ENCODE peak calls at places on chromosomes 13 and 19, in seven cellular contexts. B is K562, U is GM12891, O is SK-N-SH, Y is HepG2, A is H1, G is GM12878. Z is an unnamed sample.
A peak's percentile ranks its signal among the peaks of the same experiment; 100 is the strongest.

GRCh38 chr19:27972291-27973040 is 1240.5 kb downstream of the UQCRFS1 start:
- DNase-seq in B (no peak), U (no peak), O (no peak), Y (no peak), A (no peak), G (no peak), Z (no peak)

GRCh38 chr13:29924482-29924884 is 74.1 kb upstream of the UBL3 start:
- DNase-seq in B (no peak), U (no peak), O (no peak), Y (peak; percentile 44), A (no peak), G (no peak), Z (no peak)

GRCh38 chr19:18109363-18109730 is 11.8 kb downstream of the MAST3 start:
- DNase-seq in B (no peak), U (no peak), O (no peak), Y (peak; percentile 53), A (no peak), G (no peak), Z (no peak)

GRCh38 chr19:18379803-18380747 is 5.9 kb upstream of the GDF15 start:
- DNase-seq in B (peak; percentile 77), U (no peak), O (no peak), Y (peak; percentile 98), A (no peak), G (no peak), Z (no peak)

GRCh38 chr13:113596321-113597200 is 12.0 kb downstream of the TFDP1 start:
- DNase-seq in B (no peak), U (no peak), O (no peak), Y (no peak), A (no peak), G (no peak), Z (no peak)

GRCh38 chr19:48638831-48639381 is 1.7 kb upstream of the DBP start:
- DNase-seq in B (peak; percentile 82), U (no peak), O (peak; percentile 69), Y (no peak), A (peak; percentile 86), G (no peak), Z (no peak)

GRCh38 chr19:35348909-35349611 is 1.4 kb downstream of the FFAR1 start:
- DNase-seq in B (no peak), U (no peak), O (no peak), Y (no peak), A (peak; percentile 44), G (no peak), Z (no peak)

GRCh38 chr13:94480672-94481145 is 1.2 kb upstream of the DCT start:
- DNase-seq in B (no peak), U (no peak), O (no peak), Y (no peak), A (no peak), G (no peak), Z (no peak)

GRCh38 chr13:48233886-48234488 is 981 bp downstream of the ITM2B start:
- DNase-seq in B (no peak), U (no peak), O (no peak), Y (no peak), A (no peak), G (peak; percentile 30), Z (no peak)

GRCh38 chr13:40375522-40376171 is 290.8 kb downstream of the FOXO1 start:
- DNase-seq in B (no peak), U (no peak), O (peak; percentile 67), Y (no peak), A (peak; percentile 41), G (no peak), Z (no peak)

GRCh38 chr19:1446713-1447564 is 3.0 kb upstream of the APC2 start:
- DNase-seq in B (peak; percentile 57), U (no peak), O (peak; percentile 73), Y (no peak), A (peak; percentile 88), G (no peak), Z (no peak)

GRCh38 chr13:104099750-104100149 is 1033.5 kb upstream of the SLC10A2 start:
- DNase-seq in B (no peak), U (no peak), O (no peak), Y (no peak), A (no peak), G (no peak), Z (no peak)

GRCh38 chr13:90293793-90294361 is 1053.6 kb upstream of the MIR17HG start:
- DNase-seq in B (no peak), U (no peak), O (no peak), Y (no peak), A (no peak), G (no peak), Z (no peak)

GRCh38 chr19:45451181-45451849 is 16.5 kb upstream of the FOSB start:
- DNase-seq in B (no peak), U (no peak), O (no peak), Y (no peak), A (no peak), G (no peak), Z (no peak)

GRCh38 chr13:37365496-37365895 is 233.1 kb downstream of the POSTN start:
- DNase-seq in B (no peak), U (no peak), O (no peak), Y (no peak), A (no peak), G (no peak), Z (no peak)

DNA sequence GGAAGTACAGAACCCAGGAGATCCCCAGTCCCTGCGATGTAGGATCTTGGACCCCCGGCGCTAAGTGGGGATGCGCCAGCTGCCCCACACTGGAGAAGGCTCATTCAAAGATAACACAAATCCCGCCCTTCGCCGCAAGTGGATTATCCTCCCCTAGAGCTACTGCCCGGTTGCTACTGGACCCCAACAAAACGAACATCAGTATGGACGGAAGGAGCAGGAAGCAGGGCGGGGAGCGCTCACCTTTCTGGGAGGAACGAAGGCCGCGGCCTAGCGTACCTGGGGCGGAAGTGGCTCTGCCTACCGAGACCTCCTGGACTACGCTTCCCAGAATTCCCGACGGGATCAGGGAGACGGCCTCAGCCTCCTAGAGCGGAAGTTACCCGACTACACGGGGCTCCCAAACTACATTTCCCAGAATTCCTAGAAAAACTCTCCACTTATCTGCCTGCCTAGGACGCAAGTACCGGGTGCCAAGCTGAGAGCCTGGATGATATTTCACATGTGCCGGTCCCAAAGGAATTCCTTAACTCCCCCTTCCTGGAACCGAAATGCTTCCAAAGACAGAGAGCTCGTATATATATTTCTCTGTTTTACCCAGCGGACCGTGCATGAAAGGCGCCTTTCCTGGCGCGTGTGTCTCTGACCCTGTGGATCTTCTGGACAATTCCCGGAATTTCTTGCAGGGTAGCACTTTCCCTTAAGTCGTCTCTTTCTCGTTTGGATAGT is at the start of gene ZNF112:
- DNase-seq in B (peak; percentile 77), U (peak; percentile 5), O (peak; percentile 67), Y (peak; percentile 94), A (peak; percentile 81), G (peak; percentile 11), Z (no peak)
- TF ChIP-seq POLR2AphosphoS5 in B (no peak), U (no peak), O (peak; percentile 82), Y (peak; percentile 72), A (peak; percentile 69), G (no peak), Z (no peak)

GRCh38 chr13:23671902-23672301 is 101.7 kb downstream of the TNFRSF19 start:
- DNase-seq in B (no peak), U (no peak), O (no peak), Y (no peak), A (no peak), G (no peak), Z (no peak)
- TF ChIP-seq TAF1 in B (no peak), U (no peak), O (no peak), Y (no peak), A (no peak), G (no peak), Z (no peak)

GRCh38 chr19:5078179-5078578 is 109.3 kb downstream of the KDM4B start:
- DNase-seq in B (no peak), U (no peak), O (no peak), Y (no peak), A (no peak), G (no peak), Z (no peak)
- TF ChIP-seq POLR2AphosphoS5 in B (no peak), U (no peak), O (no peak), Y (no peak), A (no peak), G (no peak), Z (no peak)

GRCh38 chr13:61258185-61258584 is 157.5 kb downstream of the PCDH20 start:
- DNase-seq in B (no peak), U (no peak), O (no peak), Y (no peak), A (no peak), G (no peak), Z (no peak)

GRCh38 chr13:61253105-61253877 is 162.4 kb downstream of the PCDH20 start:
- DNase-seq in B (no peak), U (no peak), O (no peak), Y (no peak), A (no peak), G (no peak), Z (no peak)

GRCh38 chr13:61252213-61252612 is 163.4 kb downstream of the PCDH20 start:
- DNase-seq in B (no peak), U (no peak), O (no peak), Y (no peak), A (no peak), G (no peak), Z (no peak)

GRCh38 chr13:61255035-61255796 is 160.4 kb downstream of the PCDH20 start:
- DNase-seq in B (no peak), U (no peak), O (no peak), Y (peak; percentile 3), A (peak; percentile 50), G (no peak), Z (no peak)
- TF ChIP-seq TAF1 in B (no peak), U (no peak), O (no peak), Y (no peak), A (no peak), G (no peak), Z (no peak)

Z was measured in GM12892.